ENCODE peak calls at places on chromosomes 16 and 17, in eight cellular contexts. One of them, this sample, is unnamed.

GRCh38 chr16:57556941-57557541 is 14.6 kb downstream of the ADGRG5 start:
- DNase-seq in activated CD8-positive, alpha-beta memory T cell treated with anti-CD3 and anti-CD28 coated beads, Interleukin-2, amount 10 ng/mL, durations not matched to agents 7 days and 5 days: no peak
- DNase-seq in effector memory CD8-positive, alpha-beta T cell: no peak
- DNase-seq in hepatocyte: no peak
- DNase-seq in activated T-cell treated with anti-CD3 and anti-CD28 coated beads for 24 hours: no peak
- DNase-seq in iPS DF 19.7: no peak
- DNase-seq in colonic mucosa: no peak
- DNase-seq in pancreas: no peak
- DNase-seq in this sample: no peak

GRCh38 chr17:67477687-67478086 is 100.6 kb downstream of the PITPNC1 start:
- DNase-seq in activated CD8-positive, alpha-beta memory T cell treated with anti-CD3 and anti-CD28 coated beads, Interleukin-2, amount 10 ng/mL, durations not matched to agents 7 days and 5 days: peak; percentile 82
- DNase-seq in effector memory CD8-positive, alpha-beta T cell: peak; percentile 35
- DNase-seq in hepatocyte: no peak
- DNase-seq in activated T-cell treated with anti-CD3 and anti-CD28 coated beads for 24 hours: peak; percentile 42
- DNase-seq in iPS DF 19.7: no peak
- DNase-seq in colonic mucosa: no peak
- DNase-seq in pancreas: no peak
- DNase-seq in this sample: peak; percentile 57

GRCh38 chr16:85753559-85753958 is 2.7 kb upstream of the C16orf74 start:
- DNase-seq in activated CD8-positive, alpha-beta memory T cell treated with anti-CD3 and anti-CD28 coated beads, Interleukin-2, amount 10 ng/mL, durations not matched to agents 7 days and 5 days: no peak
- DNase-seq in effector memory CD8-positive, alpha-beta T cell: no peak
- DNase-seq in hepatocyte: no peak
- DNase-seq in activated T-cell treated with anti-CD3 and anti-CD28 coated beads for 24 hours: no peak
- DNase-seq in iPS DF 19.7: no peak
- DNase-seq in colonic mucosa: no peak
- DNase-seq in pancreas: peak; percentile 67
- DNase-seq in this sample: no peak

GRCh38 chr16:76059186-76059585 is 218.0 kb upstream of the CNTNAP4 start:
- DNase-seq in activated CD8-positive, alpha-beta memory T cell treated with anti-CD3 and anti-CD28 coated beads, Interleukin-2, amount 10 ng/mL, durations not matched to agents 7 days and 5 days: no peak
- DNase-seq in effector memory CD8-positive, alpha-beta T cell: no peak
- DNase-seq in hepatocyte: no peak
- DNase-seq in activated T-cell treated with anti-CD3 and anti-CD28 coated beads for 24 hours: no peak
- DNase-seq in iPS DF 19.7: no peak
- DNase-seq in colonic mucosa: no peak
- DNase-seq in pancreas: no peak
- DNase-seq in this sample: no peak

GRCh38 chr17:57539528-57540301 is 205.4 kb downstream of the CCDC182 start:
- DNase-seq in activated CD8-positive, alpha-beta memory T cell treated with anti-CD3 and anti-CD28 coated beads, Interleukin-2, amount 10 ng/mL, durations not matched to agents 7 days and 5 days: no peak
- DNase-seq in effector memory CD8-positive, alpha-beta T cell: no peak
- DNase-seq in hepatocyte: no peak
- DNase-seq in activated T-cell treated with anti-CD3 and anti-CD28 coated beads for 24 hours: no peak
- DNase-seq in iPS DF 19.7: no peak
- DNase-seq in colonic mucosa: no peak
- DNase-seq in pancreas: no peak
- DNase-seq in this sample: no peak

GRCh38 chr16:87384162-87384999 is 805 bp upstream of the FBXO31 start:
- DNase-seq in activated CD8-positive, alpha-beta memory T cell treated with anti-CD3 and anti-CD28 coated beads, Interleukin-2, amount 10 ng/mL, durations not matched to agents 7 days and 5 days: no peak
- DNase-seq in effector memory CD8-positive, alpha-beta T cell: no peak
- DNase-seq in hepatocyte: peak; percentile 86
- DNase-seq in activated T-cell treated with anti-CD3 and anti-CD28 coated beads for 24 hours: no peak
- DNase-seq in iPS DF 19.7: no peak
- DNase-seq in colonic mucosa: peak; percentile 60
- DNase-seq in pancreas: no peak
- DNase-seq in this sample: peak; percentile 44

GRCh38 chr16:29974291-29975133 is 844 bp downstream of the TAOK2 start:
- DNase-seq in activated CD8-positive, alpha-beta memory T cell treated with anti-CD3 and anti-CD28 coated beads, Interleukin-2, amount 10 ng/mL, durations not matched to agents 7 days and 5 days: peak; percentile 64
- DNase-seq in effector memory CD8-positive, alpha-beta T cell: no peak
- DNase-seq in hepatocyte: peak; percentile 27
- DNase-seq in activated T-cell treated with anti-CD3 and anti-CD28 coated beads for 24 hours: no peak
- DNase-seq in iPS DF 19.7: no peak
- DNase-seq in colonic mucosa: no peak
- DNase-seq in pancreas: no peak
- DNase-seq in this sample: no peak

GRCh38 chr17:78144146-78144719 is 2.0 kb upstream of the C17orf99 start:
- DNase-seq in activated CD8-positive, alpha-beta memory T cell treated with anti-CD3 and anti-CD28 coated beads, Interleukin-2, amount 10 ng/mL, durations not matched to agents 7 days and 5 days: no peak
- DNase-seq in effector memory CD8-positive, alpha-beta T cell: no peak
- DNase-seq in hepatocyte: peak; percentile 80
- DNase-seq in activated T-cell treated with anti-CD3 and anti-CD28 coated beads for 24 hours: no peak
- DNase-seq in iPS DF 19.7: no peak
- DNase-seq in colonic mucosa: peak; percentile 90
- DNase-seq in pancreas: peak; percentile 84
- DNase-seq in this sample: peak; percentile 74

GRCh38 chr16:86072328-86073102 is 173.6 kb downstream of the IRF8 start:
- DNase-seq in activated CD8-positive, alpha-beta memory T cell treated with anti-CD3 and anti-CD28 coated beads, Interleukin-2, amount 10 ng/mL, durations not matched to agents 7 days and 5 days: no peak
- DNase-seq in effector memory CD8-positive, alpha-beta T cell: no peak
- DNase-seq in hepatocyte: peak; percentile 81
- DNase-seq in activated T-cell treated with anti-CD3 and anti-CD28 coated beads for 24 hours: peak; percentile 17
- DNase-seq in iPS DF 19.7: no peak
- DNase-seq in colonic mucosa: peak; percentile 64
- DNase-seq in pancreas: peak; percentile 31
- DNase-seq in this sample: peak; percentile 67

GRCh38 chr16:51526622-51527021 is 375.6 kb upstream of the SALL1 start:
- DNase-seq in activated CD8-positive, alpha-beta memory T cell treated with anti-CD3 and anti-CD28 coated beads, Interleukin-2, amount 10 ng/mL, durations not matched to agents 7 days and 5 days: no peak
- DNase-seq in effector memory CD8-positive, alpha-beta T cell: no peak
- DNase-seq in hepatocyte: no peak
- DNase-seq in activated T-cell treated with anti-CD3 and anti-CD28 coated beads for 24 hours: no peak
- DNase-seq in iPS DF 19.7: no peak
- DNase-seq in colonic mucosa: no peak
- DNase-seq in pancreas: no peak
- DNase-seq in this sample: no peak

GRCh38 chr16:46922239-46922638 is 38.1 kb downstream of the GPT2 start:
- DNase-seq in activated CD8-positive, alpha-beta memory T cell treated with anti-CD3 and anti-CD28 coated beads, Interleukin-2, amount 10 ng/mL, durations not matched to agents 7 days and 5 days: no peak
- DNase-seq in effector memory CD8-positive, alpha-beta T cell: no peak
- DNase-seq in hepatocyte: no peak
- DNase-seq in activated T-cell treated with anti-CD3 and anti-CD28 coated beads for 24 hours: no peak
- DNase-seq in iPS DF 19.7: no peak
- DNase-seq in colonic mucosa: peak; percentile 34
- DNase-seq in pancreas: no peak
- DNase-seq in this sample: no peak

GRCh38 chr17:42463976-42464400 is 5.3 kb downstream of the ATP6V0A1 start:
- DNase-seq in activated CD8-positive, alpha-beta memory T cell treated with anti-CD3 and anti-CD28 coated beads, Interleukin-2, amount 10 ng/mL, durations not matched to agents 7 days and 5 days: no peak
- DNase-seq in effector memory CD8-positive, alpha-beta T cell: no peak
- DNase-seq in hepatocyte: peak; percentile 31
- DNase-seq in activated T-cell treated with anti-CD3 and anti-CD28 coated beads for 24 hours: no peak
- DNase-seq in iPS DF 19.7: no peak
- DNase-seq in colonic mucosa: peak; percentile 60
- DNase-seq in pancreas: no peak
- DNase-seq in this sample: no peak

GRCh38 chr17:78325076-78325712 is 34.7 kb downstream of the SOCS3 start:
- DNase-seq in activated CD8-positive, alpha-beta memory T cell treated with anti-CD3 and anti-CD28 coated beads, Interleukin-2, amount 10 ng/mL, durations not matched to agents 7 days and 5 days: no peak
- DNase-seq in effector memory CD8-positive, alpha-beta T cell: no peak
- DNase-seq in hepatocyte: no peak
- DNase-seq in activated T-cell treated with anti-CD3 and anti-CD28 coated beads for 24 hours: no peak
- DNase-seq in iPS DF 19.7: no peak
- DNase-seq in colonic mucosa: no peak
- DNase-seq in pancreas: no peak
- DNase-seq in this sample: no peak

GRCh38 chr17:39536468-39536867 is 71.3 kb downstream of the NEUROD2 start:
- DNase-seq in activated CD8-positive, alpha-beta memory T cell treated with anti-CD3 and anti-CD28 coated beads, Interleukin-2, amount 10 ng/mL, durations not matched to agents 7 days and 5 days: no peak
- DNase-seq in effector memory CD8-positive, alpha-beta T cell: no peak
- DNase-seq in hepatocyte: no peak
- DNase-seq in activated T-cell treated with anti-CD3 and anti-CD28 coated beads for 24 hours: no peak
- DNase-seq in iPS DF 19.7: no peak
- DNase-seq in colonic mucosa: no peak
- DNase-seq in pancreas: no peak
- DNase-seq in this sample: no peak

GRCh38 chr17:75209061-75209460 is 3.6 kb downstream of the NUP85 start:
- DNase-seq in activated CD8-positive, alpha-beta memory T cell treated with anti-CD3 and anti-CD28 coated beads, Interleukin-2, amount 10 ng/mL, durations not matched to agents 7 days and 5 days: no peak
- DNase-seq in effector memory CD8-positive, alpha-beta T cell: no peak
- DNase-seq in hepatocyte: no peak
- DNase-seq in activated T-cell treated with anti-CD3 and anti-CD28 coated beads for 24 hours: no peak
- DNase-seq in iPS DF 19.7: no peak
- DNase-seq in colonic mucosa: no peak
- DNase-seq in pancreas: no peak
- DNase-seq in this sample: no peak

GRCh38 chr16:84836234-84836647 is 16.5 kb downstream of the CRISPLD2 start:
- DNase-seq in activated CD8-positive, alpha-beta memory T cell treated with anti-CD3 and anti-CD28 coated beads, Interleukin-2, amount 10 ng/mL, durations not matched to agents 7 days and 5 days: no peak
- DNase-seq in effector memory CD8-positive, alpha-beta T cell: no peak
- DNase-seq in hepatocyte: peak; percentile 79
- DNase-seq in activated T-cell treated with anti-CD3 and anti-CD28 coated beads for 24 hours: no peak
- DNase-seq in iPS DF 19.7: no peak
- DNase-seq in colonic mucosa: no peak
- DNase-seq in pancreas: no peak
- DNase-seq in this sample: peak; percentile 88

GRCh38 chr16:57564571-57565270 is 22.3 kb downstream of the ADGRG5 start:
- DNase-seq in activated CD8-positive, alpha-beta memory T cell treated with anti-CD3 and anti-CD28 coated beads, Interleukin-2, amount 10 ng/mL, durations not matched to agents 7 days and 5 days: no peak
- DNase-seq in effector memory CD8-positive, alpha-beta T cell: no peak
- DNase-seq in hepatocyte: peak; percentile 38
- DNase-seq in activated T-cell treated with anti-CD3 and anti-CD28 coated beads for 24 hours: no peak
- DNase-seq in iPS DF 19.7: no peak
- DNase-seq in colonic mucosa: no peak
- DNase-seq in pancreas: no peak
- DNase-seq in this sample: peak; percentile 69

GRCh38 chr17:72588961-72589360 is 468.1 kb downstream of the SOX9 start:
- DNase-seq in activated CD8-positive, alpha-beta memory T cell treated with anti-CD3 and anti-CD28 coated beads, Interleukin-2, amount 10 ng/mL, durations not matched to agents 7 days and 5 days: peak; percentile 50
- DNase-seq in effector memory CD8-positive, alpha-beta T cell: no peak
- DNase-seq in hepatocyte: peak; percentile 86
- DNase-seq in activated T-cell treated with anti-CD3 and anti-CD28 coated beads for 24 hours: no peak
- DNase-seq in iPS DF 19.7: no peak
- DNase-seq in colonic mucosa: peak; percentile 80
- DNase-seq in pancreas: peak; percentile 67
- DNase-seq in this sample: peak; percentile 57

GRCh38 chr17:43456661-43457361 is 27.0 kb upstream of the DHX8 start:
- DNase-seq in activated CD8-positive, alpha-beta memory T cell treated with anti-CD3 and anti-CD28 coated beads, Interleukin-2, amount 10 ng/mL, durations not matched to agents 7 days and 5 days: no peak
- DNase-seq in effector memory CD8-positive, alpha-beta T cell: no peak
- DNase-seq in hepatocyte: no peak
- DNase-seq in activated T-cell treated with anti-CD3 and anti-CD28 coated beads for 24 hours: no peak
- DNase-seq in iPS DF 19.7: no peak
- DNase-seq in colonic mucosa: no peak
- DNase-seq in pancreas: no peak
- DNase-seq in this sample: no peak

GRCh38 chr17:70780031-70780430 is 610.7 kb downstream of the KCNJ2 start:
- DNase-seq in activated CD8-positive, alpha-beta memory T cell treated with anti-CD3 and anti-CD28 coated beads, Interleukin-2, amount 10 ng/mL, durations not matched to agents 7 days and 5 days: no peak
- DNase-seq in effector memory CD8-positive, alpha-beta T cell: no peak
- DNase-seq in hepatocyte: no peak
- DNase-seq in activated T-cell treated with anti-CD3 and anti-CD28 coated beads for 24 hours: no peak
- DNase-seq in iPS DF 19.7: no peak
- DNase-seq in colonic mucosa: no peak
- DNase-seq in pancreas: no peak
- DNase-seq in this sample: no peak

GRCh38 chr17:44921122-44921882 is 6.0 kb upstream of the GFAP start:
- DNase-seq in activated CD8-positive, alpha-beta memory T cell treated with anti-CD3 and anti-CD28 coated beads, Interleukin-2, amount 10 ng/mL, durations not matched to agents 7 days and 5 days: no peak
- DNase-seq in effector memory CD8-positive, alpha-beta T cell: no peak
- DNase-seq in hepatocyte: no peak
- DNase-seq in activated T-cell treated with anti-CD3 and anti-CD28 coated beads for 24 hours: no peak
- DNase-seq in iPS DF 19.7: no peak
- DNase-seq in colonic mucosa: no peak
- DNase-seq in pancreas: no peak
- DNase-seq in this sample: no peak

GRCh38 chr17:34107019-34107418 is 148.1 kb upstream of the CCL2 start:
- DNase-seq in activated CD8-positive, alpha-beta memory T cell treated with anti-CD3 and anti-CD28 coated beads, Interleukin-2, amount 10 ng/mL, durations not matched to agents 7 days and 5 days: no peak
- DNase-seq in effector memory CD8-positive, alpha-beta T cell: no peak
- DNase-seq in hepatocyte: no peak
- DNase-seq in activated T-cell treated with anti-CD3 and anti-CD28 coated beads for 24 hours: no peak
- DNase-seq in iPS DF 19.7: no peak
- DNase-seq in colonic mucosa: no peak
- DNase-seq in pancreas: no peak
- DNase-seq in this sample: no peak

GRCh38 chr17:69448431-69449102 is 34.1 kb downstream of the MAP2K6 start:
- DNase-seq in activated CD8-positive, alpha-beta memory T cell treated with anti-CD3 and anti-CD28 coated beads, Interleukin-2, amount 10 ng/mL, durations not matched to agents 7 days and 5 days: no peak
- DNase-seq in effector memory CD8-positive, alpha-beta T cell: no peak
- DNase-seq in hepatocyte: no peak
- DNase-seq in activated T-cell treated with anti-CD3 and anti-CD28 coated beads for 24 hours: no peak
- DNase-seq in iPS DF 19.7: peak; percentile 92
- DNase-seq in colonic mucosa: peak; percentile 88
- DNase-seq in pancreas: no peak
- DNase-seq in this sample: no peak

GRCh38 chr17:36736201-36737156 is 135.1 kb downstream of the MRM1 start:
- DNase-seq in activated CD8-positive, alpha-beta memory T cell treated with anti-CD3 and anti-CD28 coated beads, Interleukin-2, amount 10 ng/mL, durations not matched to agents 7 days and 5 days: no peak
- DNase-seq in effector memory CD8-positive, alpha-beta T cell: no peak
- DNase-seq in hepatocyte: no peak
- DNase-seq in activated T-cell treated with anti-CD3 and anti-CD28 coated beads for 24 hours: no peak
- DNase-seq in iPS DF 19.7: no peak
- DNase-seq in colonic mucosa: no peak
- DNase-seq in pancreas: no peak
- DNase-seq in this sample: no peak

GRCh38 chr16:85356157-85356556 is 243.9 kb upstream of the CIBAR2 start:
- DNase-seq in activated CD8-positive, alpha-beta memory T cell treated with anti-CD3 and anti-CD28 coated beads, Interleukin-2, amount 10 ng/mL, durations not matched to agents 7 days and 5 days: no peak
- DNase-seq in effector memory CD8-positive, alpha-beta T cell: no peak
- DNase-seq in hepatocyte: no peak
- DNase-seq in activated T-cell treated with anti-CD3 and anti-CD28 coated beads for 24 hours: no peak
- DNase-seq in iPS DF 19.7: no peak
- DNase-seq in colonic mucosa: no peak
- DNase-seq in pancreas: no peak
- DNase-seq in this sample: no peak

GRCh38 chr16:88328313-88328660 is 54.5 kb upstream of the ZNF469 start:
- DNase-seq in activated CD8-positive, alpha-beta memory T cell treated with anti-CD3 and anti-CD28 coated beads, Interleukin-2, amount 10 ng/mL, durations not matched to agents 7 days and 5 days: no peak
- DNase-seq in effector memory CD8-positive, alpha-beta T cell: no peak
- DNase-seq in hepatocyte: no peak
- DNase-seq in activated T-cell treated with anti-CD3 and anti-CD28 coated beads for 24 hours: no peak
- DNase-seq in iPS DF 19.7: no peak
- DNase-seq in colonic mucosa: no peak
- DNase-seq in pancreas: no peak
- DNase-seq in this sample: no peak

GRCh38 chr17:1474402-1475189 is 17.9 kb downstream of the MYO1C start:
- DNase-seq in activated CD8-positive, alpha-beta memory T cell treated with anti-CD3 and anti-CD28 coated beads, Interleukin-2, amount 10 ng/mL, durations not matched to agents 7 days and 5 days: no peak
- DNase-seq in effector memory CD8-positive, alpha-beta T cell: no peak
- DNase-seq in hepatocyte: no peak
- DNase-seq in activated T-cell treated with anti-CD3 and anti-CD28 coated beads for 24 hours: no peak
- DNase-seq in iPS DF 19.7: no peak
- DNase-seq in colonic mucosa: no peak
- DNase-seq in pancreas: no peak
- DNase-seq in this sample: no peak

GRCh38 chr17:42559076-42559475 is 2.9 kb upstream of the COASY start:
- DNase-seq in activated CD8-positive, alpha-beta memory T cell treated with anti-CD3 and anti-CD28 coated beads, Interleukin-2, amount 10 ng/mL, durations not matched to agents 7 days and 5 days: no peak
- DNase-seq in effector memory CD8-positive, alpha-beta T cell: no peak
- DNase-seq in hepatocyte: no peak
- DNase-seq in activated T-cell treated with anti-CD3 and anti-CD28 coated beads for 24 hours: no peak
- DNase-seq in iPS DF 19.7: no peak
- DNase-seq in colonic mucosa: peak; percentile 67
- DNase-seq in pancreas: no peak
- DNase-seq in this sample: no peak

This sample was measured in H54.